ENCODE peak calls at places on chromosomes 12 and 14, in four cellular contexts. L is body of pancreas, I is heart right ventricle, Z is keratinocyte. H is an unnamed sample. For H3K4me1, the result is how much of the 10 kb centered on the place peaks cover.

GRCh38 chr12:89610366-89610765 is 84.5 kb upstream of the POC1B start:
- DNase-seq in I (no peak), L (no peak), Z (no peak), H (no peak)

GRCh38 chr12:92312463-92312970 is 166.9 kb upstream of the BTG1 start:
- DNase-seq in L (no peak), Z (no peak), I (no peak), H (no peak)

GRCh38 chr14:48504921-48505320 is 829.5 kb upstream of the MDGA2 start:
- DNase-seq in I (no peak), L (no peak), Z (no peak), H (no peak)

GRCh38 chr12:16352481-16352880 is 5.0 kb downstream of the MGST1 start:
- DNase-seq in Z (no peak), L (no peak), I (no peak), H (no peak)

GRCh38 chr12:80838024-80838658 is 99.6 kb downstream of the LIN7A start:
- DNase-seq in L (peak), I (no peak), Z (no peak), H (no peak)

GRCh38 chr14:99270491-99271287 is 1.3 kb downstream of the BCL11B start:
- DNase-seq in I (no peak), L (no peak), Z (no peak), H (no peak)

GRCh38 chr14:100873083-100873482 is 30.4 kb downstream of the RTL1 start:
- DNase-seq in Z (no peak), L (no peak), I (no peak), H (no peak)

GRCh38 chr14:63533474-63533873 is 9.7 kb downstream of the PPP2R5E start:
- DNase-seq in Z (no peak), I (no peak), L (no peak), H (no peak)

GRCh38 chr12:47188576-47189441 is 109.0 kb upstream of the AMIGO2 start:
- DNase-seq in L (peak), I (no peak), Z (no peak), H (no peak)

GRCh38 chr14:104770851-104771272 is 17.9 kb downstream of the SIVA1 start:
- DNase-seq in Z (no peak), I (no peak), L (no peak), H (no peak)

GRCh38 chr12:84128117-84128991 is 784.2 kb downstream of the SLC6A15 start:
- DNase-seq in Z (no peak), I (no peak), L (no peak), H (peak)

GRCh38 chr14:30751646-30752416 is 122.5 kb upstream of the COCH start:
- DNase-seq in L (peak), Z (no peak), I (no peak), H (no peak)

GRCh38 chr12:117968084-117968789 is 553 bp downstream of the KSR2 start:
- DNase-seq in I (no peak), L (no peak), Z (no peak), H (no peak)

GRCh38 chr12:89244536-89244935 is 107.8 kb downstream of the DUSP6 start:
- DNase-seq in L (peak), I (no peak), Z (no peak), H (no peak)

GRCh38 chr12:15220961-15221885 is at the start of gene RERG:
- DNase-seq in Z (no peak), I (peak), L (peak), H (peak)

GRCh38 chr14:105430535-105430934 is 10.9 kb downstream of the MTA1 start:
- DNase-seq in I (no peak), L (no peak), Z (peak), H (no peak)

GRCh38 chr12:29148958-29149690 is at the start of gene FAR2:
- DNase-seq in I (peak), Z (no peak), L (peak), H (peak)

GRCh38 chr12:47769234-47770085 is 3.6 kb upstream of the SLC48A1 start:
- DNase-seq in L (no peak), Z (no peak), I (no peak), H (no peak)

GRCh38 chr12:102950107-102950949 is 7.1 kb upstream of the ASCL1 start:
- DNase-seq in L (no peak), I (no peak), Z (no peak), H (no peak)

GRCh38 chr12:89350661-89351488 is 1.4 kb downstream of the DUSP6 start:
- DNase-seq in L (peak), I (no peak), Z (no peak), H (no peak)

GRCh38 chr14:68506645-68507405 is 286.0 kb downstream of the ZFP36L1 start:
- DNase-seq in I (no peak), Z (no peak), L (no peak), H (no peak)

GRCh38 chr12:132170094-132170636 is 25.9 kb downstream of the NOC4L start:
- DNase-seq in I (no peak), L (no peak), Z (no peak), H (no peak)

GRCh38 chr12:132345126-132345525 is 15.7 kb upstream of the GALNT9 start:
- DNase-seq in I (no peak), L (no peak), Z (no peak), H (no peak)

GRCh38 chr12:26293612-26294011 is 98.2 kb downstream of the SSPN start:
- DNase-seq in Z (no peak), L (no peak), I (no peak), H (no peak)

GRCh38 chr12:31874961-31875608 is 84.1 kb upstream of the RESF1 start:
- DNase-seq in Z (peak), I (peak), L (peak), H (peak)

GRCh38 chr12:90896164-90896563 is 58.8 kb downstream of the CCER1 start:
- DNase-seq in L (no peak), Z (peak), I (no peak), H (no peak)

GRCh38 chr14:71665157-71665556 is 267.1 kb upstream of the RGS6 start:
- DNase-seq in L (no peak), I (no peak), Z (no peak), H (no peak)

GRCh38 chr12:28770329-28770728 is 378.7 kb upstream of the FAR2 start:
- DNase-seq in I (peak), L (no peak), Z (no peak), H (no peak)

GRCh38 chr12:97308576-97309198 is 153.9 kb upstream of the RMST start:
- DNase-seq in I (peak), L (peak), Z (peak), H (no peak)

GRCh38 chr14:56189306-56189705 is 71.1 kb downstream of the PELI2 start:
- DNase-seq in L (peak), I (no peak), Z (peak), H (no peak)

GRCh38 chr14:50875359-50876090 is 3.7 kb downstream of the ABHD12B start:
- DNase-seq in Z (no peak), I (no peak), L (no peak), H (no peak)

GRCh38 chr14:49050836-49051235 is 535.3 kb downstream of the RPS29 start:
- DNase-seq in Z (no peak), I (no peak), L (no peak), H (no peak)

DNA sequence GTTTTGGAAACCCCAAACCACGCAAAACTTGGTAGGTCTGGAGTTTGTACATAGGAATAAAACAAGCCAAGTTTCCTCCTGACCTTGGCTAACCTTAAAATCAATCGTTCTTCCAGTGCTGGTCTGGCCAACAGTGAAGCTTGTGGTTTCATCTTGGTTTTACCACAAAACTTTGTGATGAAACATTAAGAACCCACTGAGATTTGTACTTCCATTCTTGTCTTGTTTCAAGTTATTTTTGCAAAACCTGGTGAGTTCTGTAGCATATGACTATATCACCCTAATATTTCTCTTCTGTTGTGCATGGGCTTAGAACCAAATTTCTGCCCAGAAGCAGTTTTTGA is 26.4 kb downstream of the SIX1 start:
- DNase-seq in L (no peak), I (no peak), Z (no peak), H (no peak)
- H3K4me1 ChIP-seq in L (under half), I (under half), Z (under half), H (under half)

GRCh38 chr14:74945261-74945851 is 10.0 kb downstream of the PGF start:
- DNase-seq in Z (no peak), I (no peak), L (peak), H (peak)
- TF ChIP-seq CTCF in Z (peak), I (peak), L (peak), H (peak)

GRCh38 chr12:124856132-124856841 is 7.4 kb downstream of the SCARB1 start:
- DNase-seq in Z (no peak), L (no peak), I (no peak), H (no peak)
- H3K4me3 ChIP-seq in Z (no peak), L (no peak), I (no peak), H (no peak)

GRCh38 chr12:18427520-18427919 is 166.2 kb downstream of the PIK3C2G start:
- DNase-seq in L (no peak), Z (no peak), I (no peak), H (no peak)
- H3K4me1 ChIP-seq in L (under half), Z (under half), I (under half), H (under half)

GRCh38 chr14:64733899-64734298 is 29.7 kb downstream of the PLEKHG3 start:
- DNase-seq in Z (no peak), I (no peak), L (no peak), H (no peak)

GRCh38 chr14:64738306-64738879 is 34.2 kb downstream of the PLEKHG3 start:
- DNase-seq in L (no peak), Z (no peak), I (no peak), H (no peak)

GRCh38 chr14:64737391-64738305 is 33.4 kb downstream of the PLEKHG3 start:
- DNase-seq in Z (no peak), I (no peak), L (no peak), H (peak)

GRCh38 chr14:64734990-64735389 is 30.8 kb downstream of the PLEKHG3 start:
- DNase-seq in I (no peak), Z (no peak), L (no peak), H (peak)

GRCh38 chr14:64736271-64737131 is 32.3 kb downstream of the PLEKHG3 start:
- DNase-seq in L (peak), Z (no peak), I (no peak), H (peak)
- TF ChIP-seq CTCF in L (no peak), Z (no peak), I (no peak), H (no peak)

H was measured in mucosa of descending colon.